ENCODE peak calls at places on chromosomes 3 and 15, in ten cellular contexts. M, B, T, U, E, X, F, R, D and V are unnamed samples.

GRCh38 chr3:191775451-191776233 is 314.7 kb downstream of the PYDC2 start:
- DNase-seq in E (no peak), X (no peak), T (peak; percentile 7), F (no peak), R (peak; percentile 61), D (no peak), U (no peak), B (no peak), M (no peak), V (no peak)

GRCh38 chr15:90362936-90363212 is 10.8 kb downstream of the ZNF774 start:
- DNase-seq in M (no peak), T (peak; percentile 96), F (peak; percentile 85), E (no peak), R (peak; percentile 75), D (no peak), U (no peak), X (no peak), B (peak; percentile 42), V (peak; percentile 3)

GRCh38 chr3:186519021-186519658 is 25.0 kb downstream of the CRYGS start:
- DNase-seq in B (no peak), X (peak; percentile 62), T (no peak), F (no peak), U (no peak), M (peak; percentile 34), D (no peak), E (no peak), R (no peak), V (no peak)

GRCh38 chr15:86725628-86726027 is 646.0 kb downstream of the AGBL1 start:
- DNase-seq in R (no peak), B (no peak), E (no peak), X (no peak), U (no peak), T (no peak), F (no peak), M (no peak), D (no peak), V (no peak)

GRCh38 chr3:109679672-109680071 is 342.3 kb upstream of the DPPA4 start:
- DNase-seq in T (no peak), F (no peak), B (no peak), U (no peak), M (no peak), D (no peak), X (no peak), E (no peak), R (no peak), V (no peak)

GRCh38 chr3:196712514-196713413 is 587 bp downstream of the PIGX start:
- DNase-seq in E (peak; percentile 38), T (peak; percentile 62), U (peak; percentile 34), X (peak; percentile 58), M (peak; percentile 60), B (peak; percentile 43), R (peak; percentile 34), F (peak; percentile 77), D (peak; percentile 67), V (no peak)

GRCh38 chr3:173241727-173242126 is 100.7 kb upstream of the SPATA16 start:
- DNase-seq in X (no peak), E (no peak), B (no peak), F (no peak), U (no peak), R (no peak), T (no peak), D (no peak), M (no peak), V (no peak)

GRCh38 chr3:16596352-16597032 is 8.7 kb downstream of the DAZL start:
- DNase-seq in M (no peak), U (no peak), X (no peak), D (no peak), F (no peak), R (no peak), B (no peak), E (no peak), T (no peak), V (no peak)

GRCh38 chr15:45648521-45649200 is 13.8 kb downstream of the SQOR start:
- DNase-seq in D (no peak), B (no peak), E (no peak), U (peak; percentile 46), X (no peak), M (no peak), F (peak; percentile 47), T (peak; percentile 73), R (peak; percentile 96), V (no peak)

GRCh38 chr3:11459147-11459837 is 184.4 kb downstream of the VGLL4 start:
- DNase-seq in E (no peak), B (no peak), T (peak; percentile 64), F (no peak), R (no peak), X (no peak), U (no peak), M (no peak), D (no peak), V (no peak)

GRCh38 chr3:184338538-184338945 is 1.1 kb downstream of the FAM131A start:
- DNase-seq in X (no peak), D (no peak), T (peak; percentile 86), F (no peak), U (peak; percentile 82), E (no peak), M (no peak), B (peak; percentile 83), R (no peak), V (peak; percentile 82)

GRCh38 chr3:132071043-132071442 is 36.2 kb upstream of the CPNE4 start:
- DNase-seq in F (no peak), X (no peak), R (no peak), T (no peak), B (no peak), U (no peak), M (no peak), D (no peak), E (no peak), V (no peak)

GRCh38 chr15:41490355-41490754 is 3.3 kb upstream of the ITPKA start:
- DNase-seq in M (no peak), F (peak; percentile 94), X (no peak), T (peak; percentile 94), E (no peak), B (no peak), R (peak; percentile 94), U (no peak), D (peak; percentile 82), V (no peak)

GRCh38 chr15:66161108-66161507 is 92.4 kb downstream of the MEGF11 start:
- DNase-seq in E (no peak), F (no peak), U (no peak), R (no peak), M (no peak), D (no peak), T (no peak), X (no peak), B (no peak), V (no peak)

GRCh38 chr15:52117549-52117948 is 5.0 kb upstream of the BCL2L10 start:
- DNase-seq in M (no peak), F (no peak), T (no peak), U (no peak), R (peak; percentile 45), B (no peak), D (no peak), E (no peak), X (no peak), V (no peak)

GRCh38 chr3:26963356-26963742 is 340.8 kb downstream of the LRRC3B start:
- DNase-seq in X (no peak), D (no peak), T (no peak), F (no peak), B (no peak), R (no peak), M (no peak), U (no peak), E (no peak), V (no peak)

GRCh38 chr3:99601493-99601892 is 36.9 kb upstream of the COL8A1 start:
- DNase-seq in M (no peak), T (no peak), X (no peak), R (no peak), E (no peak), D (no peak), F (no peak), U (no peak), B (no peak), V (no peak)

GRCh38 chr15:39192979-39193559 is 387.8 kb upstream of the THBS1 start:
- DNase-seq in M (no peak), F (no peak), R (no peak), E (no peak), B (no peak), T (no peak), D (no peak), U (no peak), X (no peak), V (no peak)

GRCh38 chr3:73215286-73215685 is 153.8 kb downstream of the EBLN2 start:
- DNase-seq in F (peak; percentile 64), T (peak; percentile 75), B (no peak), M (no peak), X (no peak), D (no peak), U (no peak), R (peak; percentile 1), E (no peak), V (no peak)

GRCh38 chr3:64359735-64360134 is 134.5 kb upstream of the PRICKLE2 start:
- DNase-seq in D (no peak), X (no peak), R (no peak), E (no peak), F (no peak), M (no peak), B (no peak), U (no peak), T (no peak), V (no peak)

GRCh38 chr3:151283907-151284461 is 5.6 kb upstream of the P2RY14 start:
- DNase-seq in R (peak; percentile 78), M (no peak), X (no peak), U (no peak), F (no peak), D (peak; percentile 56), B (peak; percentile 23), T (peak; percentile 73), E (no peak), V (no peak)

GRCh38 chr3:176799675-176800074 is 397.6 kb downstream of the TBL1XR1 start:
- DNase-seq in X (no peak), B (no peak), E (no peak), R (no peak), M (no peak), U (peak; percentile 31), T (no peak), F (no peak), D (no peak), V (no peak)

GRCh38 chr15:35627696-35628095 is 81.7 kb upstream of the DPH6 start:
- DNase-seq in B (no peak), M (no peak), U (no peak), D (no peak), E (no peak), F (no peak), R (no peak), T (no peak), X (no peak), V (no peak)

GRCh38 chr3:50390523-50391177 is 31.3 kb upstream of the TMEM115 start:
- DNase-seq in B (peak; percentile 48), X (no peak), M (no peak), R (no peak), F (no peak), U (peak; percentile 42), D (no peak), T (no peak), E (no peak), V (peak; percentile 19)

GRCh38 chr3:12237912-12238650 is 50.8 kb upstream of the PPARG start:
- DNase-seq in T (peak; percentile 48), U (no peak), D (peak; percentile 64), X (no peak), M (no peak), F (no peak), B (no peak), R (peak; percentile 29), E (no peak), V (no peak)

GRCh38 chr15:24955549-24955929 is 752 bp downstream of the SNRPN start:
- DNase-seq in F (no peak), R (no peak), D (no peak), M (no peak), B (no peak), U (no peak), T (no peak), X (no peak), E (no peak), V (no peak)

GRCh38 chr3:121642601-121643314 is 17.9 kb downstream of the HCLS1 start:
- DNase-seq in T (no peak), F (no peak), E (no peak), U (no peak), D (no peak), R (no peak), M (no peak), B (no peak), X (no peak), V (no peak)

GRCh38 chr3:160675566-160676124 is 1.3 kb upstream of the ARL14 start:
- DNase-seq in R (no peak), M (no peak), X (no peak), E (no peak), F (no peak), U (no peak), B (no peak), D (no peak), T (no peak), V (no peak)